ENCODE peak calls at places on chromosomes 6 and 20, in seven cellular contexts. H is epithelial cell of proximal tubule, A is ascending aorta, Q is prostate gland, L is WTC11, W is omental fat pad, B is astrocyte of the spinal cord. P is an unnamed sample.

GRCh38 chr6:83511901-83512681 is at the start of gene PRSS35:
- DNase-seq in Q (peak), L (peak), W (no peak), A (peak), B (peak), H (no peak), P (peak)

GRCh38 chr6:168227840-168228239 is 91.7 kb downstream of the DACT2 start:
- DNase-seq in W (no peak), A (no peak), B (no peak), L (no peak), H (no peak), Q (no peak), P (no peak)

GRCh38 chr6:35148167-35148741 is 7.1 kb upstream of the TCP11 start:
- DNase-seq in W (no peak), L (peak), Q (no peak), B (peak), H (no peak), A (no peak), P (no peak)

GRCh38 chr20:62516345-62516744 is 40.5 kb upstream of the GATA5 start:
- DNase-seq in L (peak), W (no peak), H (no peak), A (no peak), Q (no peak), B (no peak), P (peak)

GRCh38 chr20:41643504-41643938 is 25.3 kb upstream of the CHD6 start:
- DNase-seq in H (peak), W (no peak), A (no peak), Q (peak), L (no peak), B (peak), P (peak)

GRCh38 chr6:111482236-111482958 is 621 bp downstream of the REV3L start:
- DNase-seq in W (peak), B (peak), L (peak), H (no peak), A (peak), Q (peak), P (peak)

GRCh38 chr6:40247516-40248115 is 313.4 kb upstream of the MOCS1 start:
- DNase-seq in B (no peak), Q (no peak), L (no peak), H (no peak), W (no peak), A (no peak), P (no peak)

GRCh38 chr20:54137115-54137514 is 36.7 kb downstream of the CYP24A1 start:
- DNase-seq in A (no peak), L (no peak), H (no peak), W (no peak), B (no peak), Q (no peak), P (no peak)

GRCh38 chr6:82362868-82363267 is 749 bp upstream of the TPBG start:
- DNase-seq in Q (no peak), H (no peak), W (no peak), B (peak), L (no peak), A (no peak), P (no peak)

GRCh38 chr20:62938105-62938888 is at the start of gene GID8:
- DNase-seq in B (peak), Q (peak), W (no peak), A (peak), H (no peak), L (peak), P (peak)

GRCh38 chr6:12371641-12372146 is 81.5 kb downstream of the EDN1 start:
- DNase-seq in A (no peak), Q (no peak), W (no peak), B (no peak), H (peak), L (no peak), P (no peak)

GRCh38 chr6:12371151-12371550 is 81.0 kb downstream of the EDN1 start:
- DNase-seq in A (no peak), W (no peak), H (peak), L (no peak), B (no peak), Q (no peak), P (no peak)

GRCh38 chr6:12369355-12369754 is 79.2 kb downstream of the EDN1 start:
- DNase-seq in Q (no peak), A (no peak), H (no peak), W (no peak), B (no peak), L (no peak), P (no peak)

GRCh38 chr6:12367412-12367811 is 77.3 kb downstream of the EDN1 start:
- DNase-seq in A (no peak), H (no peak), Q (no peak), W (no peak), B (no peak), L (no peak), P (no peak)

GRCh38 chr6:12369781-12370262 is 79.7 kb downstream of the EDN1 start:
- DNase-seq in H (no peak), Q (no peak), B (no peak), W (no peak), A (no peak), L (no peak), P (peak)
- TF ChIP-seq CTCF in H (peak), Q (no peak), B (no peak), W (no peak), A (no peak), L (no peak), P (no peak)

GRCh38 chr20:32911355-32911754 is 52.6 kb downstream of the EFCAB8 start:
- DNase-seq in A (no peak), Q (no peak), H (no peak), W (no peak), L (no peak), B (no peak), P (no peak)
- TF ChIP-seq CTCF in A (no peak), Q (no peak), H (no peak), W (no peak), L (no peak), B (no peak), P (no peak)

GRCh38 chr6:125784365-125784764 is 6.4 kb upstream of the NCOA7 start:
- DNase-seq in H (no peak), Q (no peak), L (no peak), A (no peak), W (no peak), B (peak), P (no peak)

GRCh38 chr6:125790403-125791150 is at the start of gene NCOA7:
- DNase-seq in L (peak), A (peak), B (peak), H (no peak), W (no peak), Q (peak), P (peak)

GRCh38 chr6:125789167-125789566 is 1.6 kb upstream of the NCOA7 start:
- DNase-seq in W (no peak), A (no peak), B (no peak), L (no peak), Q (no peak), H (no peak), P (no peak)

GRCh38 chr6:125789576-125790402 is 971 bp upstream of the NCOA7 start:
- DNase-seq in H (no peak), B (peak), W (no peak), L (peak), Q (peak), A (peak), P (no peak)

DNA sequence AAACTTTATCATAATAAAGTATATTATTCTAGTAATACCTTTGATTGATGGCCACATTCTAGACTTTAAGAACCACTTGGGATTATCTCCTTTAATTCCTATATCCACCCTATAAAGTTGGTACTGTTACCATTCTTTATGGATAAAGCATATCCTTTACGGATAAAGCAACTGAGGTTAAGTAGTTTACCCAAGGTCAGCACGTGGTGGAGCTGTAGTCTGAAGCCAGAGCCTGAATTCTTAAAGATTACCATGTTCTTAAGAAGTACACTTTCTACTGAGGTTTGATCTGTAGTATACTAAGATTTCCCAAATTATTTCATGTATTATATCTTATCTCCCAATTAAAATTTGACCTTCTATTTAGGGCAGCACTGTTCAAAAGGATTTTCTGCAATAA is 3.0 kb upstream of the NCOA7 start:
- DNase-seq in W (no peak), L (no peak), H (no peak), Q (no peak), A (no peak), B (peak), P (peak)
- TF ChIP-seq CTCF in W (no peak), L (no peak), H (peak), Q (no peak), A (peak), B (peak), P (no peak)

DNA sequence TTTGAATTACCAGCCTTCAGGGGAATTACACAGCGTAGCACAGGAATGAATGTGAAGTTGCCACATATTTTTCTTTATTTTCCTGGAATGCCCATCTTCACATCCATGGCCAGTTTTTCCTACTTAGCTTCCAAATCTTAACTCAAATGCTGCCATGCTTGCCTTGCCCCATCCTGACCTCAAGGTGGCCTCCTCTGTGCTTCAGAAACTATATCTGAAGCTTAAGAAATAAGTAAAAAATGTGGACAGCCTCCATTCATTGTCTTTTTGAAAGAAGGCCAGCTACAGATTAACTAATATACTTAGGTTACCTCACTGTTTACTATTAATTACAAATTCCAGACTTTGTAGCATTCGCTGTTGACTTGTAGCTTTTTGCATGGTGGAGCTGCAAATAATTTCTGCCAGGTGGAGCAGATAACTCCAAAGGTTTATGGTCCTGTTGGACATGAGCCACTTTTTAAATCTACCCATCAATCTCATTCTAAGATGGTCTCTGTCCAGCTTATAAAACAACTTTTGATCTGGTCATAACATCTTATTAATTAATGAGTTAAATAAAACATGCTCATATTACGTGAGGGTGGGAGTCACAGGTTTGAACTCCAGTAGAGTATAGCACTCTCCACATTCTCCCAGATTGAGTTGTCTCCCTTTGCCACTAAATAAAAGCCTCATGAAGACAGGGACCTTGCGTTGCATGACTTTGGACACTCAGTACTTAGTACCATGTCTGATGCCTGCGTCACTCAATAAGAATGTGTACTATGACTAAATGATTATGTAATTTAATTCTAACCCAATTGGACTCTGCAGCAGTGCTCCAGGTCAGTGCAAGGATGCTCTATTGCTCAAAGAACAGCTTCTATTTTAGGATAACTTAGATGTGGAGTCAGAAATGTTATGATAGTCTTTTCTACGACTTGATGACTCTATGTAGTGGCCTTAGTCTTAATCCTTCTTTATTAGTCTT is 678.6 kb upstream of the CITED2 start:
- DNase-seq in H (no peak), Q (no peak), L (peak), A (no peak), W (no peak), B (peak), P (no peak)
- TF ChIP-seq CTCF in H (peak), Q (no peak), L (peak), A (peak), W (no peak), B (peak), P (no peak)